ENCODE peak calls at places on chromosomes 4 and X, in five cellular contexts. J is endothelial cell of umbilical vein, C is upper lobe of right lung, N is MM.1S, K is GM23338. V is an unnamed sample. For H3K4me1, the result is how much of the 10 kb centered on the place peaks cover.

GRCh38 chr4:7823416-7823824 is 116.2 kb downstream of the AFAP1 start:
- DNase-seq in J (peak), C (no peak), N (no peak), K (no peak), V (no peak)

GRCh38 chrX:64093761-64094160 is 111.7 kb downstream of the AMER1 start:
- DNase-seq in J (peak), C (no peak), N (no peak), K (peak), V (peak)

GRCh38 chr4:39698424-39699009 is 581 bp downstream of the UBE2K start:
- DNase-seq in J (peak), C (peak), N (peak), K (peak), V (peak)

GRCh38 chrX:2342878-2343277 is 157.9 kb downstream of the DHRSX start:
- DNase-seq in J (no peak), C (no peak), N (no peak), K (no peak), V (no peak)

GRCh38 chrX:110384490-110384889 is 25.8 kb downstream of the RTL9 start:
- DNase-seq in J (peak), C (no peak), N (no peak), K (no peak), V (no peak)

GRCh38 chrX:111511477-111511876 is at the start of gene SERTM2:
- DNase-seq in J (no peak), C (no peak), N (peak), K (peak), V (peak)

GRCh38 chr4:109998867-109999303 is 86.2 kb downstream of the EGF start:
- DNase-seq in J (peak), C (no peak), N (peak), K (peak), V (no peak)

GRCh38 chrX:11757729-11758399 is at the start of gene MSL3:
- DNase-seq in J (peak), C (peak), N (peak), K (peak), V (peak)

GRCh38 chrX:72080800-72081199 is 50.9 kb downstream of the RTL5 start:
- DNase-seq in J (peak), C (no peak), N (no peak), K (no peak), V (no peak)

GRCh38 chr4:18608910-18609525 is 587.5 kb upstream of the LCORL start:
- DNase-seq in J (no peak), C (no peak), N (no peak), K (no peak), V (no peak)

GRCh38 chr4:120561648-120562047 is 360.9 kb downstream of the PRDM5 start:
- DNase-seq in J (no peak), C (no peak), N (no peak), K (peak), V (peak)

GRCh38 chr4:42104521-42104920 is 47.9 kb downstream of the BEND4 start:
- DNase-seq in J (no peak), C (no peak), N (no peak), K (no peak), V (no peak)

GRCh38 chrX:119784747-119785446 is 6.5 kb downstream of the RPL39 start:
- DNase-seq in J (peak), C (peak), N (peak), K (peak), V (peak)

GRCh38 chr4:108240356-108240755 is 71.6 kb upstream of the LEF1 start:
- DNase-seq in J (no peak), C (no peak), N (no peak), K (no peak), V (no peak)

GRCh38 chrX:109943092-109943739 is 59.7 kb upstream of the TMEM164 start:
- DNase-seq in J (no peak), C (no peak), N (no peak), K (no peak), V (no peak)

GRCh38 chr4:16212138-16212782 is 14.0 kb downstream of the TAPT1 start:
- DNase-seq in J (no peak), C (no peak), N (no peak), K (no peak), V (no peak)

GRCh38 chr4:188029114-188029513 is 33.5 kb downstream of the ZFP42 start:
- DNase-seq in J (no peak), C (no peak), N (no peak), K (no peak), V (no peak)

GRCh38 chr4:105306820-105307219 is 160.1 kb downstream of the TET2 start:
- DNase-seq in J (no peak), C (no peak), N (no peak), K (no peak), V (no peak)

GRCh38 chr4:98838977-98839618 is 89.8 kb downstream of the EIF4E start:
- DNase-seq in J (peak), C (no peak), N (no peak), K (no peak), V (no peak)

GRCh38 chr4:8821151-8821950 is 50.3 kb downstream of the HMX1 start:
- DNase-seq in J (no peak), C (peak), N (no peak), K (no peak), V (peak)

GRCh38 chr4:155543126-155543765 is 123.4 kb upstream of the GUCY1A1 start:
- DNase-seq in J (peak), C (no peak), N (no peak), K (no peak), V (no peak)

GRCh38 chr4:76548704-76549103 is 113.7 kb downstream of the SHROOM3 start:
- DNase-seq in J (no peak), C (no peak), N (no peak), K (no peak), V (no peak)

GRCh38 chrX:16785247-16786138 is 773 bp upstream of the TXLNG start:
- DNase-seq in J (no peak), C (no peak), N (peak), K (peak), V (no peak)

GRCh38 chr4:26242451-26242850 is 78.4 kb upstream of the RBPJ start:
- DNase-seq in J (no peak), C (no peak), N (no peak), K (no peak), V (no peak)

GRCh38 chr4:106587558-106587957 is 219.0 kb upstream of the GIMD1 start:
- DNase-seq in J (peak), C (no peak), N (no peak), K (no peak), V (no peak)

GRCh38 chr4:138669479-138670165 is 346.0 kb upstream of the NOCT start:
- DNase-seq in J (no peak), C (no peak), N (no peak), K (no peak), V (no peak)

GRCh38 chrX:152652467-152652866 is 14.8 kb downstream of the GABRQ start:
- DNase-seq in J (no peak), C (no peak), N (no peak), K (no peak), V (no peak)

GRCh38 chr4:166980419-166980818 is 253.9 kb downstream of the SPOCK3 start:
- DNase-seq in J (no peak), C (no peak), N (no peak), K (no peak), V (no peak)

GRCh38 chr4:99998062-99998880 is 48.2 kb upstream of the H2AZ1 start:
- DNase-seq in J (peak), C (no peak), N (peak), K (peak), V (no peak)

GRCh38 chrX:71998836-71999509 is 88.3 kb downstream of the NHSL2 start:
- DNase-seq in J (peak), C (no peak), N (peak), K (peak), V (peak)

GRCh38 chr4:177123811-177124210 is 185.9 kb upstream of the NEIL3 start:
- DNase-seq in J (no peak), C (no peak), N (no peak), K (no peak), V (no peak)

GRCh38 chr4:139515531-139515958 is 40.5 kb downstream of the SETD7 start:
- DNase-seq in J (no peak), C (no peak), N (no peak), K (no peak), V (no peak)

GRCh38 chr4:10157478-10158354 is 41.1 kb upstream of the WDR1 start:
- DNase-seq in J (peak), C (no peak), N (peak), K (peak), V (peak)

GRCh38 chr4:60216752-60217151 is 983.4 kb upstream of the ADGRL3 start:
- DNase-seq in J (no peak), C (no peak), N (no peak), K (no peak), V (no peak)

GRCh38 chrX:46298821-46299220 is 246.4 kb downstream of the ZNF674 start:
- DNase-seq in J (no peak), C (no peak), N (no peak), K (no peak), V (no peak)

GRCh38 chr4:109303141-109303499 is 662 bp upstream of the COL25A1 start:
- DNase-seq in J (peak), C (peak), N (no peak), K (no peak), V (no peak)

GRCh38 chr4:113979157-113979972 is at the start of gene ARSJ:
- DNase-seq in J (peak), C (peak), N (no peak), K (peak), V (peak)
- TF ChIP-seq CTCF in J (no peak), C (no peak), N (no peak), K (no peak), V (peak)

DNA sequence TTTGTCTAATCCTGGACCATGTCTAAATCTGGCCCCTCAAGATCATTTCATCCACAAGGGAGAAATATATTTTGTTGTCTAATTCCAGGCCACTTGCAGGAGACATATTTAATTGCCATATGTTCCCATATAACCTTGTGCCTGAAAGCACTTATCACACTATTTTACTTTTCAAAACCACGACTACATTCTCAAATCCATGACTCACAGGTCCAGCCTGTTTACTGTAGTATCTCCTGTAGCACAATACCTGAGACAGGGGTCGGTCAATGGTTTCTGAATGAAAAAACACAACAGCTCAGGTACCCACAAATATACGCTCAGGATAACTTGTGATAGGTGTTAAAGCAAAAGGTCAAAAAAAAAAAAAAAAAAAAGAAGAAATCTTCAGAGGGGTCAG is 60.9 kb downstream of the SEC24D start:
- DNase-seq in J (peak), C (no peak), N (no peak), K (no peak), V (no peak)
- H3K4me1 ChIP-seq in J (under half), C (under half), N (under half), K (under half), V (under half)

GRCh38 chr4:75101906-75102888 is 169.3 kb downstream of the PARM1 start:
- DNase-seq in J (no peak), C (no peak), N (peak), K (no peak), V (no peak)

DNA sequence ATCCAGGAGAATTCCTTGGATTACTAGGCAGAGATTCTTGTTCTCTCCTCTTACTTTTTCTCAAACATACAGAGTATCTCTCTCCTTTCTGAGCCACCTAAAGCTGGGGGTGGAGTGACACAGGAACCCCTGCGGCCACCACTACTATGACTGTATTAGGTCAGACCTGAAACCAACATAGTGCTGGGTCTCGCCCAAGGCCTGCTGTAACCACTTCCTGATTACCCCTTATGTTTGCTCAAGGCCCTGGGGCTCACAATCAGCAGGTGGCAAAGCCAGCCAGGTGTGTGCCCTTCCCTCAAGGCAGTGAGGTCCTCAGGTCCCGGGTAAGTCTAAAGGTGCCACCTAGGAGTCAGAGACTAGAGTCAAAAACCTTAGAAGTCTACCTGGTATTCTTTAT is 166.4 kb downstream of the PARM1 start:
- DNase-seq in J (no peak), C (no peak), N (peak), K (no peak), V (no peak)
- H3K27ac ChIP-seq in J (no peak), C (no peak), N (peak), K (no peak), V (no peak)

GRCh38 chr4:92618968-92619367 is 315.2 kb downstream of the GRID2 start:
- DNase-seq in J (peak), C (no peak), N (no peak), K (no peak), V (no peak)
- TF ChIP-seq CTCF in J (no peak), C (no peak), N (no peak), K (no peak), V (no peak)

V was measured in endodermal cell.